ENCODE peak calls at places on chromosome 7, in nine cellular contexts. One of them, this sample, is unnamed.

GRCh38 chr7:41912851-41913580 is 210.1 kb upstream of the INHBA start:
- DNase-seq in fibroblast of lung: peak; percentile 51
- DNase-seq in stimulated activated CD4-positive, alpha-beta T cell treated with anti-CD3 and anti-CD28 coated beads, Interleukin-12 subunit alpha, Interleukin-12 subunit beta, amount 100 ng/mL, for 48 hours: no peak
- DNase-seq in pons: no peak
- DNase-seq in non-pigmented ciliary epithelial cell: no peak
- DNase-seq in mesendoderm: no peak
- DNase-seq in substantia nigra: no peak
- DNase-seq in NCI-H774: no peak
- DNase-seq in GM20000: no peak
- DNase-seq in this sample: no peak

GRCh38 chr7:27808626-27809025 is 68.7 kb downstream of the TAX1BP1 start:
- DNase-seq in pons: no peak
- DNase-seq in mesendoderm: no peak
- DNase-seq in substantia nigra: no peak
- DNase-seq in GM20000: no peak
- DNase-seq in stimulated activated CD4-positive, alpha-beta T cell treated with anti-CD3 and anti-CD28 coated beads, Interleukin-12 subunit alpha, Interleukin-12 subunit beta, amount 100 ng/mL, for 48 hours: no peak
- DNase-seq in non-pigmented ciliary epithelial cell: peak; percentile 43
- DNase-seq in fibroblast of lung: peak; percentile 81
- DNase-seq in NCI-H774: no peak
- DNase-seq in this sample: no peak

GRCh38 chr7:116122972-116123595 is 87.3 kb upstream of the TES start:
- DNase-seq in non-pigmented ciliary epithelial cell: no peak
- DNase-seq in mesendoderm: peak; percentile 45
- DNase-seq in fibroblast of lung: peak; percentile 48
- DNase-seq in substantia nigra: no peak
- DNase-seq in GM20000: peak; percentile 22
- DNase-seq in pons: peak; percentile 40
- DNase-seq in stimulated activated CD4-positive, alpha-beta T cell treated with anti-CD3 and anti-CD28 coated beads, Interleukin-12 subunit alpha, Interleukin-12 subunit beta, amount 100 ng/mL, for 48 hours: no peak
- DNase-seq in NCI-H774: no peak
- DNase-seq in this sample: peak; percentile 10

GRCh38 chr7:133763241-133763640 is 363.9 kb upstream of the LRGUK start:
- DNase-seq in NCI-H774: no peak
- DNase-seq in fibroblast of lung: peak; percentile 3
- DNase-seq in non-pigmented ciliary epithelial cell: no peak
- DNase-seq in mesendoderm: no peak
- DNase-seq in GM20000: no peak
- DNase-seq in stimulated activated CD4-positive, alpha-beta T cell treated with anti-CD3 and anti-CD28 coated beads, Interleukin-12 subunit alpha, Interleukin-12 subunit beta, amount 100 ng/mL, for 48 hours: no peak
- DNase-seq in substantia nigra: no peak
- DNase-seq in pons: no peak
- DNase-seq in this sample: no peak

GRCh38 chr7:121797283-121798037 is 75.5 kb upstream of the PTPRZ1 start:
- DNase-seq in substantia nigra: peak; percentile 66
- DNase-seq in stimulated activated CD4-positive, alpha-beta T cell treated with anti-CD3 and anti-CD28 coated beads, Interleukin-12 subunit alpha, Interleukin-12 subunit beta, amount 100 ng/mL, for 48 hours: no peak
- DNase-seq in mesendoderm: peak; percentile 34
- DNase-seq in non-pigmented ciliary epithelial cell: no peak
- DNase-seq in NCI-H774: no peak
- DNase-seq in GM20000: no peak
- DNase-seq in pons: peak; percentile 99
- DNase-seq in fibroblast of lung: peak; percentile 74
- DNase-seq in this sample: peak; percentile 88

GRCh38 chr7:41730668-41731067 is 27.8 kb upstream of the INHBA start:
- DNase-seq in GM20000: no peak
- DNase-seq in fibroblast of lung: no peak
- DNase-seq in mesendoderm: no peak
- DNase-seq in pons: no peak
- DNase-seq in non-pigmented ciliary epithelial cell: no peak
- DNase-seq in stimulated activated CD4-positive, alpha-beta T cell treated with anti-CD3 and anti-CD28 coated beads, Interleukin-12 subunit alpha, Interleukin-12 subunit beta, amount 100 ng/mL, for 48 hours: no peak
- DNase-seq in substantia nigra: no peak
- DNase-seq in NCI-H774: no peak
- DNase-seq in this sample: no peak

GRCh38 chr7:5396542-5396941 is 27.1 kb downstream of the TNRC18 start:
- DNase-seq in mesendoderm: no peak
- DNase-seq in pons: no peak
- DNase-seq in NCI-H774: no peak
- DNase-seq in non-pigmented ciliary epithelial cell: no peak
- DNase-seq in GM20000: peak; percentile 88
- DNase-seq in fibroblast of lung: no peak
- DNase-seq in substantia nigra: peak; percentile 15
- DNase-seq in stimulated activated CD4-positive, alpha-beta T cell treated with anti-CD3 and anti-CD28 coated beads, Interleukin-12 subunit alpha, Interleukin-12 subunit beta, amount 100 ng/mL, for 48 hours: peak; percentile 24
- DNase-seq in this sample: no peak

GRCh38 chr7:99898836-99899235 is 20.5 kb downstream of the TRIM4 start:
- DNase-seq in non-pigmented ciliary epithelial cell: no peak
- DNase-seq in pons: no peak
- DNase-seq in GM20000: no peak
- DNase-seq in NCI-H774: no peak
- DNase-seq in mesendoderm: no peak
- DNase-seq in fibroblast of lung: no peak
- DNase-seq in substantia nigra: no peak
- DNase-seq in stimulated activated CD4-positive, alpha-beta T cell treated with anti-CD3 and anti-CD28 coated beads, Interleukin-12 subunit alpha, Interleukin-12 subunit beta, amount 100 ng/mL, for 48 hours: no peak
- DNase-seq in this sample: no peak

GRCh38 chr7:77838929-77839491 is 40.4 kb downstream of the PHTF2 start:
- DNase-seq in NCI-H774: no peak
- DNase-seq in mesendoderm: peak; percentile 35
- DNase-seq in non-pigmented ciliary epithelial cell: no peak
- DNase-seq in substantia nigra: no peak
- DNase-seq in GM20000: no peak
- DNase-seq in fibroblast of lung: no peak
- DNase-seq in pons: no peak
- DNase-seq in stimulated activated CD4-positive, alpha-beta T cell treated with anti-CD3 and anti-CD28 coated beads, Interleukin-12 subunit alpha, Interleukin-12 subunit beta, amount 100 ng/mL, for 48 hours: no peak
- DNase-seq in this sample: no peak

GRCh38 chr7:105878746-105879605 is 2.6 kb upstream of the ATXN7L1 start:
- DNase-seq in pons: no peak
- DNase-seq in fibroblast of lung: no peak
- DNase-seq in NCI-H774: no peak
- DNase-seq in GM20000: no peak
- DNase-seq in non-pigmented ciliary epithelial cell: no peak
- DNase-seq in stimulated activated CD4-positive, alpha-beta T cell treated with anti-CD3 and anti-CD28 coated beads, Interleukin-12 subunit alpha, Interleukin-12 subunit beta, amount 100 ng/mL, for 48 hours: no peak
- DNase-seq in mesendoderm: no peak
- DNase-seq in substantia nigra: no peak
- DNase-seq in this sample: no peak

GRCh38 chr7:155203059-155203881 is 94.4 kb upstream of the INSIG1 start:
- DNase-seq in fibroblast of lung: no peak
- DNase-seq in mesendoderm: peak; percentile 46
- DNase-seq in pons: no peak
- DNase-seq in substantia nigra: no peak
- DNase-seq in GM20000: no peak
- DNase-seq in non-pigmented ciliary epithelial cell: no peak
- DNase-seq in NCI-H774: no peak
- DNase-seq in stimulated activated CD4-positive, alpha-beta T cell treated with anti-CD3 and anti-CD28 coated beads, Interleukin-12 subunit alpha, Interleukin-12 subunit beta, amount 100 ng/mL, for 48 hours: no peak
- DNase-seq in this sample: no peak

GRCh38 chr7:94368371-94368791 is 26.3 kb upstream of the COL1A2 start:
- DNase-seq in GM20000: no peak
- DNase-seq in fibroblast of lung: peak; percentile 89
- DNase-seq in NCI-H774: no peak
- DNase-seq in substantia nigra: no peak
- DNase-seq in non-pigmented ciliary epithelial cell: peak; percentile 84
- DNase-seq in pons: no peak
- DNase-seq in mesendoderm: no peak
- DNase-seq in stimulated activated CD4-positive, alpha-beta T cell treated with anti-CD3 and anti-CD28 coated beads, Interleukin-12 subunit alpha, Interleukin-12 subunit beta, amount 100 ng/mL, for 48 hours: no peak
- DNase-seq in this sample: no peak

This sample was measured in midbrain.